ENCODE peak calls at places on chromosomes 7 and 10, in seven cellular contexts. M is upper lobe of right lung; E is cardiac muscle cell; N is lower leg skin; B is CD8-positive, alpha-beta T cell; C is GM12865; Y is epithelial cell of esophagus. O is an unnamed sample.

GRCh38 chr7:40874756-40875155 is 740.0 kb downstream of the SUGCT start:
- DNase-seq in E (no peak), C (no peak), B (no peak), M (no peak), Y (no peak), N (no peak), O (no peak)

GRCh38 chr10:51766423-51767145 is 67.2 kb upstream of the CSTF2T start:
- DNase-seq in E (no peak), Y (no peak), C (no peak), N (no peak), M (no peak), B (no peak), O (no peak)

GRCh38 chr7:134710511-134710853 is 63.8 kb downstream of the BPGM start:
- DNase-seq in M (no peak), C (no peak), N (no peak), E (no peak), Y (no peak), B (no peak), O (no peak)

GRCh38 chr10:121062040-121062574 is 210.9 kb downstream of the WDR11 start:
- DNase-seq in M (no peak), B (no peak), C (no peak), Y (peak), E (no peak), N (peak), O (no peak)

GRCh38 chr7:87231243-87231642 is 11.7 kb upstream of the TMEM243 start:
- DNase-seq in N (no peak), E (no peak), B (no peak), Y (no peak), M (no peak), C (no peak), O (no peak)

GRCh38 chr10:34698979-34699378 is 116.1 kb downstream of the PARD3 start:
- DNase-seq in N (no peak), M (no peak), E (no peak), B (no peak), C (no peak), Y (peak), O (no peak)

GRCh38 chr10:36342781-36343180 is 700.7 kb upstream of the FZD8 start:
- DNase-seq in B (no peak), Y (no peak), N (no peak), C (no peak), M (no peak), E (no peak), O (no peak)

GRCh38 chr10:123117644-123118409 is 17.9 kb upstream of the HMX3 start:
- DNase-seq in N (no peak), C (no peak), B (no peak), M (no peak), E (peak), Y (no peak), O (no peak)

GRCh38 chr10:89078729-89079672 is 88.4 kb downstream of the FAS start:
- DNase-seq in B (no peak), N (no peak), C (no peak), E (no peak), Y (no peak), M (no peak), O (no peak)

GRCh38 chr7:7641129-7641663 is 644 bp downstream of the UMAD1 start:
- DNase-seq in B (no peak), C (no peak), Y (peak), E (peak), M (no peak), N (no peak), O (no peak)

GRCh38 chr7:104627516-104627915 is 299.1 kb downstream of the LHFPL3 start:
- DNase-seq in N (no peak), Y (peak), E (peak), C (peak), M (no peak), B (no peak), O (no peak)

GRCh38 chr10:14394179-14394578 is 63.5 kb upstream of the FRMD4A start:
- DNase-seq in M (no peak), N (no peak), E (no peak), Y (no peak), B (no peak), C (no peak), O (no peak)

GRCh38 chr10:28991738-28992270 is 297.1 kb upstream of the LYZL1 start:
- DNase-seq in M (no peak), Y (peak), E (peak), B (peak), C (peak), N (no peak), O (no peak)

GRCh38 chr7:45924283-45924682 is 3.2 kb upstream of the IGFBP3 start:
- DNase-seq in B (no peak), C (no peak), Y (peak), E (no peak), N (no peak), M (no peak), O (no peak)

GRCh38 chr7:88095-88926 is 104.1 kb upstream of the FAM20C start:
- DNase-seq in C (no peak), E (peak), M (no peak), Y (no peak), B (no peak), N (no peak), O (no peak)
- TF ChIP-seq CTCF in C (no peak), E (no peak), M (no peak), Y (no peak), B (no peak), N (no peak), O (no peak)

DNA sequence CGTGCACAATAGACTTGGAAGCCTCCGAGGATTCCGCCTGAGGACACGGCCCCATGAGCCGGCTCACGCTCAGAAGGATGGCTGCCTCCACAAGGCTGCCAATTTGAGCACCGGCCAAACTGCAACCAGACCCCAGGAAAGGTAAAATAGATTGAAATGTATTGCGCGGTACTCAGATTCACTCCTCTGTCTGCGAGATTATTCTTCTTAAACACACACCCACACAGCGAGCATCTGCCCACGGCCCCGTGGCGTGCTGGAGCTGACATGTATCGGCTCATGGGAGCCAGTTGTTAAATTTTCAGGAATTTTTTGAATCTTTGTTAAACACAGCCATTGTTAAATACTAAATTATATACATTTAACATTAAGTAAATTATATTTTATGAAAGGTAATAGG is 653.2 kb upstream of the MKI67 start:
- DNase-seq in N (no peak), C (no peak), E (no peak), B (no peak), Y (no peak), M (no peak), O (no peak)
- TF ChIP-seq CTCF in N (no peak), C (no peak), E (no peak), B (no peak), Y (no peak), M (no peak), O (no peak)

GRCh38 chr7:78786055-78786454 is 667.4 kb downstream of the MAGI2 start:
- DNase-seq in N (no peak), E (no peak), B (no peak), Y (no peak), C (no peak), M (no peak), O (no peak)
- TF ChIP-seq CTCF in N (no peak), E (no peak), B (no peak), Y (no peak), C (no peak), M (no peak), O (no peak)

GRCh38 chr10:96719850-96720421 is 378 bp downstream of the PIK3AP1 start:
- DNase-seq in Y (no peak), M (peak), B (peak), E (peak), N (peak), C (peak), O (peak)
- TF ChIP-seq CTCF in Y (no peak), M (peak), B (peak), E (peak), N (no peak), C (peak), O (no peak)

GRCh38 chr7:3210531-3210930 is 90.5 kb upstream of the SDK1 start:
- DNase-seq in C (no peak), Y (no peak), M (no peak), N (peak), B (no peak), E (peak), O (no peak)
- TF ChIP-seq CTCF in C (no peak), Y (no peak), M (no peak), N (no peak), B (no peak), E (no peak), O (no peak)

GRCh38 chr10:134743-135600 is at the start of gene ZMYND11:
- DNase-seq in Y (peak), C (peak), N (peak), E (peak), M (peak), B (peak), O (no peak)
- TF ChIP-seq CTCF in Y (no peak), C (no peak), N (no peak), E (no peak), M (no peak), B (no peak), O (no peak)

GRCh38 chr7:90244909-90245841 is at the start of gene CFAP69:
- DNase-seq in B (peak), M (peak), Y (peak), E (peak), C (peak), N (peak), O (peak)
- TF ChIP-seq CTCF in B (peak), M (peak), Y (peak), E (peak), C (peak), N (no peak), O (no peak)

GRCh38 chr7:98296833-98297232 is 15.3 kb downstream of the BRI3 start:
- DNase-seq in B (no peak), N (no peak), Y (no peak), E (no peak), M (no peak), C (no peak), O (no peak)

GRCh38 chr7:98294798-98295382 is 13.4 kb downstream of the BRI3 start:
- DNase-seq in Y (peak), N (peak), E (peak), C (peak), M (peak), B (no peak), O (no peak)

GRCh38 chr7:98295467-98296220 is 14.2 kb downstream of the BRI3 start:
- DNase-seq in B (no peak), C (no peak), E (no peak), N (no peak), M (no peak), Y (peak), O (no peak)

GRCh38 chr7:98300595-98301372 is 19.3 kb downstream of the BRI3 start:
- DNase-seq in B (no peak), C (no peak), Y (no peak), M (no peak), E (no peak), N (no peak), O (no peak)

DNA sequence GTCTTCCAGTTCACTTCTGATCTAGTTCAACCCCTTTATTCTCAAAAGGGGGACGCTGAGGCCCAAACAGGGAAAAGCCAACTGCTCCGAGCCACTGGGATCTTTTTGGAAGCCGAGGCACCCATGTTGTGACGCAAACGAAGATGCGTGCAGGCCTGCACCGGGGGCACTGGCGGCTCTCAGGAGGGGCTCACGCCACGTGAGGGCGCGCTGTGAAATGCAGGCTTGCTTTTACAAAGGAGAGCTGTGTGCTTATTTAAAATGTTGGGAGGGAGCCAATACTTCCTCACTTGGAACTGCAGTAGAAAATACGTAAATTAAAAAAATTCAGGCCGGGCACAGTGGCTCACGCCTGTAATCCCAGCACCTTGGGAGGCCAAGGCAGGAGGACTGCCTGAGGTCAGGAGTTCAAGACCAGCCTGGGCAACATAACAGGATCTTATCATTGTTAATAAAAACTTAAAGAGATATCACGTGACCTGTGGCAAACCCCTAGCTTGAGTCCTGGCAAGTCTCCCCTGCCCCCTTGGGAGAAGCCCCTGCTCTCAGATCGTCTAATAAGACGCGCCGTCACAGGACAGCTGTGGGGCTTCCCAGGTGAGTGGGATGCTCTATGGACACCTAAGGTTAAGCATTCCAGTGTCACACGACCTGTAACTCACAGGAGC is 16.3 kb downstream of the BRI3 start:
- DNase-seq in C (no peak), Y (no peak), N (no peak), B (no peak), M (no peak), E (no peak), O (no peak)
- TF ChIP-seq CTCF in C (no peak), Y (no peak), N (no peak), B (no peak), M (no peak), E (no peak), O (no peak)

GRCh38 chr7:36638140-36638539 is 86.2 kb downstream of the AOAH start:
- DNase-seq in Y (no peak), M (no peak), B (no peak), N (no peak), C (no peak), E (no peak), O (no peak)
- TF ChIP-seq CTCF in Y (no peak), M (no peak), B (no peak), N (no peak), C (no peak), E (no peak), O (no peak)

O was measured in omental fat pad.